ENCODE peak calls at places on chromosomes 1 and 21, in eight cellular contexts. H is fibroblast of pulmonary artery, B is fibroblast of lung, Y is fibroblast of villous mesenchyme, J is A673, T is suprapubic skin, Q is heart right ventricle, X is HCT116. O is an unnamed sample.

GRCh38 chr1:174160603-174161002 is 1.3 kb downstream of the RABGAP1L start:
- DNase-seq in H (no peak), B (no peak), Y (no peak), J (no peak), T (no peak), Q (no peak), X (no peak), O (no peak)

GRCh38 chr1:88701275-88701674 is 17.2 kb downstream of the PKN2 start:
- DNase-seq in H (peak), B (no peak), Y (peak), J (no peak), T (no peak), Q (no peak), X (no peak), O (no peak)

GRCh38 chr1:237042892-237043576 is 1.1 kb downstream of the RYR2 start:
- DNase-seq in H (no peak), B (peak), Y (no peak), J (no peak), T (no peak), Q (peak), X (no peak), O (no peak)

GRCh38 chr21:27722095-27722494 is 755.2 kb upstream of the ADAMTS5 start:
- DNase-seq in H (no peak), B (no peak), Y (no peak), J (no peak), T (no peak), Q (no peak), X (no peak), O (no peak)

GRCh38 chr1:75202751-75203150 is 68.6 kb downstream of the LHX8 start:
- DNase-seq in H (no peak), B (no peak), Y (no peak), J (no peak), T (no peak), Q (no peak), X (no peak), O (no peak)

GRCh38 chr1:187252923-187253322 is 424.2 kb downstream of the PLA2G4A start:
- DNase-seq in H (no peak), B (no peak), Y (no peak), J (no peak), T (no peak), Q (no peak), X (no peak), O (no peak)

GRCh38 chr1:74629283-74629682 is 44.3 kb downstream of the ERICH3 start:
- DNase-seq in H (no peak), B (no peak), Y (no peak), J (no peak), T (no peak), Q (no peak), X (no peak), O (no peak)

GRCh38 chr1:115062542-115063004 is 26.7 kb downstream of the TSPAN2 start:
- DNase-seq in H (no peak), B (no peak), Y (peak), J (peak), T (no peak), Q (peak), X (no peak), O (peak)

GRCh38 chr1:109783436-109783835 is 19.7 kb upstream of the EPS8L3 start:
- DNase-seq in H (peak), B (peak), Y (peak), J (no peak), T (no peak), Q (peak), X (peak), O (peak)

GRCh38 chr1:21781971-21782867 is 730 bp downstream of the USP48 start:
- DNase-seq in H (peak), B (peak), Y (peak), J (peak), T (peak), Q (no peak), X (no peak), O (peak)

GRCh38 chr1:210646258-210646616 is 317.5 kb downstream of the HHAT start:
- DNase-seq in H (no peak), B (no peak), Y (no peak), J (peak), T (no peak), Q (no peak), X (no peak), O (no peak)

GRCh38 chr1:170929412-170929834 is 5.9 kb upstream of the MROH9 start:
- DNase-seq in H (peak), B (no peak), Y (peak), J (no peak), T (no peak), Q (no peak), X (no peak), O (peak)

GRCh38 chr1:170670751-170671628 is 7.1 kb downstream of the PRRX1 start:
- DNase-seq in H (no peak), B (peak), Y (peak), J (no peak), T (no peak), Q (peak), X (no peak), O (peak)

GRCh38 chr1:22749919-22750670 is 39.5 kb downstream of the EPHB2 start:
- DNase-seq in H (peak), B (peak), Y (peak), J (peak), T (no peak), Q (no peak), X (peak), O (peak)

GRCh38 chr1:175075572-175076568 is 8.2 kb downstream of the TNN start:
- DNase-seq in H (no peak), B (no peak), Y (no peak), J (no peak), T (no peak), Q (no peak), X (no peak), O (no peak)

GRCh38 chr1:31785020-31785946 is 21.1 kb upstream of the ADGRB2 start:
- DNase-seq in H (no peak), B (no peak), Y (no peak), J (no peak), T (no peak), Q (no peak), X (no peak), O (no peak)

GRCh38 chr1:59178339-59178744 is 118.6 kb upstream of the FGGY start:
- DNase-seq in H (peak), B (peak), Y (peak), J (no peak), T (no peak), Q (peak), X (no peak), O (peak)

GRCh38 chr1:12031039-12031980 is 12.0 kb downstream of the MIIP start:
- DNase-seq in H (peak), B (peak), Y (peak), J (peak), T (no peak), Q (peak), X (no peak), O (peak)

GRCh38 chr1:94105957-94106529 is 14.9 kb downstream of the ABCA4 start:
- DNase-seq in H (no peak), B (no peak), Y (no peak), J (peak), T (no peak), Q (no peak), X (no peak), O (no peak)

GRCh38 chr21:46624050-46624449 is 11.4 kb upstream of the PRMT2 start:
- DNase-seq in H (no peak), B (no peak), Y (no peak), J (no peak), T (no peak), Q (no peak), X (no peak), O (no peak)

GRCh38 chr1:174352117-174352516 is 95.6 kb upstream of the GPR52 start:
- DNase-seq in H (peak), B (no peak), Y (no peak), J (no peak), T (no peak), Q (no peak), X (no peak), O (no peak)

GRCh38 chr1:115179397-115179835 is 90.1 kb upstream of the TSPAN2 start:
- DNase-seq in H (peak), B (peak), Y (peak), J (no peak), T (no peak), Q (peak), X (peak), O (peak)

GRCh38 chr1:109984190-109984455 is 442 bp upstream of the AHCYL1 start:
- DNase-seq in H (peak), B (no peak), Y (peak), J (no peak), T (no peak), Q (no peak), X (no peak), O (peak)

GRCh38 chr21:29154270-29154669 is 23.8 kb downstream of the MAP3K7CL start:
- DNase-seq in H (no peak), B (no peak), Y (no peak), J (no peak), T (no peak), Q (no peak), X (no peak), O (no peak)

GRCh38 chr21:42164064-42164789 is 54.7 kb upstream of the ABCG1 start:
- DNase-seq in H (peak), B (peak), Y (no peak), J (peak), T (peak), Q (peak), X (peak), O (no peak)

GRCh38 chr1:32989160-32989894 is 24.7 kb upstream of the RNF19B start:
- DNase-seq in H (peak), B (peak), Y (peak), J (no peak), T (peak), Q (peak), X (peak), O (peak)

GRCh38 chr1:154714070-154714623 is 106.2 kb upstream of the ADAR start:
- DNase-seq in H (no peak), B (no peak), Y (no peak), J (no peak), T (no peak), Q (no peak), X (no peak), O (no peak)

GRCh38 chr1:192974701-192975100 is 84.5 kb downstream of the UCHL5 start:
- DNase-seq in H (peak), B (peak), Y (peak), J (no peak), T (no peak), Q (no peak), X (peak), O (no peak)

GRCh38 chr1:192979542-192979941 is 79.6 kb downstream of the UCHL5 start:
- DNase-seq in H (no peak), B (no peak), Y (no peak), J (no peak), T (no peak), Q (no peak), X (peak), O (no peak)

GRCh38 chr1:192978195-192978710 is 80.9 kb downstream of the UCHL5 start:
- DNase-seq in H (no peak), B (no peak), Y (no peak), J (no peak), T (no peak), Q (no peak), X (no peak), O (no peak)

GRCh38 chr1:192976576-192976975 is 82.6 kb downstream of the UCHL5 start:
- DNase-seq in H (no peak), B (no peak), Y (no peak), J (no peak), T (no peak), Q (no peak), X (no peak), O (no peak)

DNA sequence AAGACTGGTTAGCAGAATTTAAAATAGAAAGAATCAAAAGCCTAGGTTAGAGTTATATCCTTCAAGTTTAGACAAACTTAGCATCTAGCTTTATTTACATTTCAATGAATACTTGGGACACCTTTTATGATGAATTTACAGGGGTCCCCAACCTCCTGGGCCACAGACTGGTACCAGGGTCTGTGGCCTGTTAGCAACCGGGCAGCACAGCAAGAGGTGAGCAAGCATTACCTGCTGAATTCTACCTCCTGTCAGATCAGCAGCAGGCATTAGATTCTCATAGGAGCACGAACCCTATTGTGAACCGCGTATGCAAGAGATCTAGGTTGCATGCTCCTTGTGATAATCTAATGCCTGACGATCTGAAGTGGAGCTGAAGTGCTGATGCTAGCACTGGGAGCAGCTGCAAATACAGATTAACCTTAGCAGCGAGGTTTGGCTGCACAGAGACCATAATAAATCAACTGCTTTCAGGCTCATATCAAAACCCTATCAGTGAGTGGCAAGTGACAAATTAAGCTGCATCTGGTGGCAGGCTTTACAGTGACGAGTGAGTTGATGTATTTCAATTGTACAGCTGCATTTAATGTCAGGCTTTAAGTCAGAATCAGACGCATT is 82.0 kb downstream of the UCHL5 start:
- DNase-seq in H (no peak), B (no peak), Y (no peak), J (no peak), T (no peak), Q (no peak), X (no peak), O (no peak)
- H3K4me3 ChIP-seq in H (no peak), B (no peak), Y (no peak), J (no peak), T (no peak), Q (no peak), X (no peak), O (no peak)

DNA sequence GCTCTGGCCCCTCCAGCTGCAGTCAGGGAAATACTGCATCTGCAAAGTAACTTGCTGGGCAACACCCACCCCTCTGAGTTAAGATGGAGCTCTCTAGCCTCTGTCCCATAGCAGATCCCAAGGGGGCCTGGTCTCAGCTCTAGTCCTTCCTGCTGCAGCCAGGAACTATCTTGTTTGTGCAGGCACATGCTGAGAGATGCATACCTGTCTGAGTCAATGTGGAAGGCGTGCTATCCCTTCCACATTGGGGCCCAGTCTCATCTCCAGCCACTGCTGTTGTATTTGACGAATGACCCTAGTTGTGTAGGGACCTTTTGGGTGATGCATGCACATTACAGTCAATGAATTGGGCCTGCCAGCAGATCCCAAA is 76.4 kb downstream of the CTH start:
- DNase-seq in H (no peak), B (no peak), Y (no peak), J (no peak), T (no peak), Q (no peak), X (no peak), O (no peak)
- TF ChIP-seq CTCF in H (no peak), B (no peak), Y (no peak), J (no peak), T (no peak), Q (no peak), X (no peak), O (no peak)

GRCh38 chr1:64469121-64469520 is 808 bp upstream of the CACHD1 start:
- DNase-seq in H (no peak), B (no peak), Y (no peak), J (no peak), T (no peak), Q (no peak), X (no peak), O (no peak)
- H3K4me3 ChIP-seq in H (no peak), B (peak), Y (no peak), J (peak), T (peak), Q (peak), X (no peak), O (no peak)

GRCh38 chr1:100219457-100219856 is 30.2 kb downstream of the DBT start:
- DNase-seq in H (no peak), B (no peak), Y (no peak), J (no peak), T (no peak), Q (no peak), X (no peak), O (no peak)
- TF ChIP-seq CTCF in H (no peak), B (no peak), Y (no peak), J (no peak), T (no peak), Q (no peak), X (no peak), O (no peak)

GRCh38 chr1:54327386-54328116 is 78.6 kb downstream of the SSBP3 start:
- DNase-seq in H (no peak), B (peak), Y (no peak), J (no peak), T (no peak), Q (no peak), X (no peak), O (peak)
- H3K4me3 ChIP-seq in H (no peak), B (peak), Y (no peak), J (no peak), T (no peak), Q (no peak), X (no peak), O (no peak)

DNA sequence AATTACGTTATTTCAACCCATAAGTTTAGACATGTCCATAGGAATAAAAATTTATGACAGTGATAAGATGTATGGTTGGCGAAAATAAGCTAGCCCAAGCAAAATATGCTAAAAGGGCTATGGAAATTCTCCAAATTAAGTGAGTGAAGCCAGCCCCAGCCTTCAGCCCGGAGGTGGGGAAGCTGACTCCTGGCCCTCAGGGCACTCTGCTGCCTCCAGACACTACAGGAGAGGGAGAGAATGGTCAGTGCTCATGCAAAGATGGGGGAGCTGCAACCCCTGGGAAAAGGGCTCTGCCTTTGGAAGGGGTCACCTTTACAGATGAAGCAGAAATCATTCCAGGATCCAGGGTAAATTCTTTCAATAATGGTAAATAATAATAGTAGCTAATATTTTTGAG is 156.1 kb upstream of the CTTNBP2NL start:
- DNase-seq in H (no peak), B (no peak), Y (no peak), J (no peak), T (no peak), Q (no peak), X (no peak), O (no peak)
- TF ChIP-seq CTCF in H (no peak), B (no peak), Y (no peak), J (no peak), T (no peak), Q (no peak), X (no peak), O (no peak)

GRCh38 chr1:239212841-239213240 is 173.5 kb upstream of the CHRM3 start:
- DNase-seq in H (peak), B (no peak), Y (no peak), J (no peak), T (no peak), Q (no peak), X (no peak), O (no peak)
- H3K4me3 ChIP-seq in H (no peak), B (no peak), Y (no peak), J (no peak), T (no peak), Q (no peak), X (no peak), O (no peak)

GRCh38 chr1:62391369-62391971 is 45.4 kb upstream of the USP1 start:
- DNase-seq in H (no peak), B (peak), Y (peak), J (peak), T (no peak), Q (no peak), X (peak), O (no peak)
- TF ChIP-seq CTCF in H (peak), B (peak), Y (peak), J (peak), T (no peak), Q (peak), X (peak), O (peak)

GRCh38 chr1:920506-920905 is 3.2 kb upstream of the SAMD11 start:
- DNase-seq in H (no peak), B (no peak), Y (no peak), J (no peak), T (no peak), Q (no peak), X (no peak), O (no peak)
- H3K4me3 ChIP-seq in H (no peak), B (no peak), Y (no peak), J (peak), T (no peak), Q (no peak), X (no peak), O (no peak)